ENCODE peak calls at places on chromosome 15, in nine cellular contexts. C is hypothalamus; A is BE2C; G is NCI-H1092 treated with DMSO at 0.1 percent for 48 hours; J is amniotic epithelial cell; V is Calu3; M is A549; S is LNCaP clone FGC; W is stimulated activated CD4-positive, alpha-beta T cell treated with anti-CD3 and anti-CD28 coated beads, Interleukin-2, amount 100 ng/mL, for 48 hours. Q is an unnamed sample.
A peak's percentile ranks its signal among the peaks of the same experiment; 100 is the strongest.

GRCh38 chr15:62250176-62250575 is 85.1 kb upstream of the C2CD4B start:
- DNase-seq in M (no peak), J (no peak), A (no peak), S (no peak), V (no peak), G (no peak), C (no peak), W (no peak), Q (no peak)

GRCh38 chr15:94731286-94731685 is 499.9 kb downstream of the MCTP2 start:
- DNase-seq in C (no peak), G (no peak), A (no peak), J (no peak), V (no peak), W (no peak), M (no peak), S (no peak), Q (no peak)

GRCh38 chr15:45187894-45188830 is at the start of gene SHF:
- DNase-seq in J (peak; percentile 27), V (no peak), M (peak; percentile 18), A (peak; percentile 91), G (peak; percentile 62), S (no peak), W (peak; percentile 56), C (peak; percentile 33), Q (peak; percentile 89)

GRCh38 chr15:68725736-68726135 is 95.0 kb downstream of the ANP32A start:
- DNase-seq in G (no peak), W (no peak), C (no peak), J (peak; percentile 46), A (no peak), V (no peak), M (no peak), S (no peak), Q (peak; percentile 40)

GRCh38 chr15:67736810-67737209 is 88.5 kb upstream of the SKOR1 start:
- DNase-seq in W (no peak), S (no peak), G (no peak), M (no peak), V (no peak), A (no peak), C (no peak), J (peak; percentile 70), Q (no peak)

GRCh38 chr15:60076582-60077263 is 72.6 kb downstream of the FOXB1 start:
- DNase-seq in J (no peak), G (no peak), A (no peak), S (no peak), V (no peak), W (no peak), M (no peak), C (no peak), Q (no peak)

GRCh38 chr15:33131880-33132279 is 62.6 kb downstream of the FMN1 start:
- DNase-seq in C (no peak), W (no peak), J (peak; percentile 67), A (no peak), S (no peak), G (no peak), M (no peak), V (no peak), Q (no peak)

GRCh38 chr15:27082526-27082925 is 111.5 kb downstream of the GABRG3 start:
- DNase-seq in J (no peak), M (no peak), G (no peak), W (no peak), A (no peak), S (no peak), C (no peak), V (no peak), Q (no peak)

GRCh38 chr15:35206060-35206675 is 121.1 kb upstream of the NANOGP8 start:
- DNase-seq in G (no peak), C (no peak), M (peak; percentile 55), V (no peak), W (no peak), A (no peak), J (peak; percentile 19), S (peak; percentile 15), Q (no peak)

GRCh38 chr15:66805207-66805975 is 103.4 kb downstream of the SMAD6 start:
- DNase-seq in C (no peak), M (no peak), W (no peak), J (no peak), G (no peak), S (no peak), A (no peak), V (no peak), Q (no peak)

GRCh38 chr15:48331796-48332641 is 790 bp downstream of the DUT start:
- DNase-seq in W (peak; percentile 72), V (peak; percentile 63), A (peak; percentile 85), S (no peak), G (peak; percentile 58), C (peak; percentile 84), J (no peak), M (peak; percentile 69), Q (peak; percentile 77)

GRCh38 chr15:48888836-48889235 is 10.9 kb downstream of the EID1 start:
- DNase-seq in J (no peak), V (no peak), C (no peak), M (no peak), G (no peak), S (no peak), A (no peak), W (no peak), Q (no peak)

GRCh38 chr15:100002787-100003536 is 269.7 kb upstream of the LYSMD4 start:
- DNase-seq in M (no peak), W (no peak), S (no peak), C (no peak), G (no peak), J (no peak), A (no peak), V (no peak), Q (no peak)

GRCh38 chr15:83745771-83746170 is 91.8 kb downstream of the ADAMTSL3 start:
- DNase-seq in M (no peak), A (no peak), W (no peak), V (no peak), J (no peak), C (no peak), S (no peak), G (no peak), Q (no peak)

GRCh38 chr15:74402873-74403589 is 30.7 kb downstream of the SEMA7A start:
- DNase-seq in S (no peak), G (no peak), A (no peak), C (no peak), J (no peak), V (no peak), M (no peak), W (peak; percentile 74), Q (no peak)

GRCh38 chr15:67097893-67098740 is 32.7 kb downstream of the SMAD3 start:
- DNase-seq in M (no peak), G (no peak), J (peak; percentile 93), V (no peak), A (no peak), C (no peak), W (no peak), S (no peak), Q (no peak)

GRCh38 chr15:28124841-28125240 is 25.7 kb upstream of the OCA2 start:
- DNase-seq in S (no peak), J (no peak), A (no peak), W (no peak), G (no peak), V (no peak), C (no peak), M (no peak), Q (no peak)

GRCh38 chr15:52021128-52021671 is 2.2 kb downstream of the MAPK6 start:
- DNase-seq in M (peak; percentile 85), S (peak; percentile 94), V (peak; percentile 37), J (peak; percentile 94), G (no peak), W (peak; percentile 45), C (no peak), A (peak; percentile 47), Q (peak; percentile 61)

GRCh38 chr15:61951949-61952348 is 108.3 kb downstream of the VPS13C start:
- DNase-seq in V (peak; percentile 7), M (no peak), C (no peak), J (peak; percentile 29), A (no peak), S (peak; percentile 59), G (no peak), W (no peak), Q (no peak)

GRCh38 chr15:56149071-56149470 is 94.6 kb downstream of the RFX7 start:
- DNase-seq in M (no peak), J (peak; percentile 72), G (no peak), A (no peak), V (no peak), C (no peak), S (no peak), W (no peak), Q (no peak)

GRCh38 chr15:37653018-37653417 is 281.4 kb upstream of the TMCO5A start:
- DNase-seq in J (no peak), W (no peak), C (no peak), A (no peak), M (no peak), V (no peak), G (no peak), S (no peak), Q (no peak)

GRCh38 chr15:48084759-48085420 is 35.9 kb upstream of the SLC24A5 start:
- DNase-seq in M (peak; percentile 11), S (peak; percentile 47), G (peak; percentile 40), C (no peak), V (no peak), A (peak; percentile 38), W (no peak), J (peak; percentile 49), Q (peak; percentile 95)

GRCh38 chr15:83670628-83671027 is 16.7 kb downstream of the ADAMTSL3 start:
- DNase-seq in G (no peak), W (no peak), V (no peak), A (no peak), C (no peak), S (no peak), M (no peak), J (no peak), Q (no peak)

GRCh38 chr15:88077249-88077810 is 179.2 kb downstream of the NTRK3 start:
- DNase-seq in W (no peak), M (no peak), V (no peak), S (no peak), J (no peak), A (no peak), C (no peak), G (no peak), Q (no peak)

GRCh38 chr15:70723124-70723427 is 40.3 kb downstream of the UACA start:
- DNase-seq in C (no peak), W (no peak), J (no peak), S (no peak), M (no peak), V (no peak), A (no peak), G (no peak), Q (no peak)

GRCh38 chr15:31101262-31102048 is at the start of gene TRPM1:
- DNase-seq in W (no peak), J (no peak), C (no peak), V (no peak), S (no peak), G (no peak), A (no peak), M (no peak), Q (no peak)

GRCh38 chr15:99073008-99073714 is 31.7 kb upstream of the SYNM start:
- DNase-seq in S (no peak), M (no peak), W (no peak), C (no peak), J (no peak), A (no peak), G (no peak), V (no peak), Q (no peak)

GRCh38 chr15:50777045-50777444 is 11.5 kb upstream of the SPPL2A start:
- DNase-seq in M (peak; percentile 21), J (no peak), V (no peak), C (no peak), G (no peak), W (no peak), A (no peak), S (no peak), Q (no peak)

GRCh38 chr15:101137312-101137940 is 114.4 kb downstream of the CHSY1 start:
- DNase-seq in G (no peak), V (no peak), S (no peak), C (no peak), J (no peak), W (no peak), M (no peak), A (no peak), Q (no peak)

GRCh38 chr15:100780208-100780800 is 99.3 kb upstream of the ALDH1A3 start:
- DNase-seq in W (no peak), G (no peak), V (no peak), S (no peak), A (no peak), C (no peak), J (no peak), M (no peak), Q (no peak)

GRCh38 chr15:26892119-26892518 is 25.3 kb downstream of the GABRA5 start:
- DNase-seq in C (no peak), S (no peak), M (no peak), J (no peak), W (no peak), V (no peak), A (no peak), G (no peak), Q (no peak)